ENCODE peak calls at places on chromosome 16, in four cellular contexts. B is HT1080; N is naive thymus-derived CD8-positive, alpha-beta T cell; G is midbrain. A is an unnamed sample.

GRCh38 chr16:68275611-68276191 is 11.4 kb downstream of the SLC7A6 start:
- DNase-seq in B (no peak), N (peak; percentile 28), G (no peak), A (no peak)

GRCh38 chr16:66198641-66199040 is 167.8 kb upstream of the CDH5 start:
- DNase-seq in B (no peak), N (no peak), G (no peak), A (no peak)

GRCh38 chr16:66906916-66907836 is 11.5 kb downstream of the CDH16 start:
- DNase-seq in B (no peak), N (no peak), G (no peak), A (no peak)

GRCh38 chr16:79648846-79649245 is 48.3 kb upstream of the MAF start:
- DNase-seq in B (no peak), N (no peak), G (no peak), A (no peak)

GRCh38 chr16:4625617-4626159 is 1.1 kb downstream of the MGRN1 start:
- DNase-seq in B (no peak), N (no peak), G (no peak), A (no peak)

GRCh38 chr16:24070851-24071250 is 185.3 kb upstream of the CACNG3 start:
- DNase-seq in B (peak; percentile 43), N (no peak), G (peak; percentile 4), A (no peak)

GRCh38 chr16:50279142-50279865 is 13.0 kb downstream of the ADCY7 start:
- DNase-seq in B (no peak), N (no peak), G (peak; percentile 22), A (peak; percentile 56)

GRCh38 chr16:89920723-89921122 is 2.1 kb downstream of the MC1R start:
- DNase-seq in B (no peak), N (no peak), G (no peak), A (no peak)

GRCh38 chr16:80986557-80986956 is 20.1 kb downstream of the CMC2 start:
- DNase-seq in B (no peak), N (no peak), G (no peak), A (no peak)

GRCh38 chr16:22699356-22699755 is 114.6 kb upstream of the HS3ST2 start:
- DNase-seq in B (no peak), N (no peak), G (no peak), A (no peak)

GRCh38 chr16:56824335-56824734 is 40.7 kb upstream of the SLC12A3 start:
- DNase-seq in B (peak; percentile 10), N (no peak), G (peak; percentile 56), A (no peak)

GRCh38 chr16:57394444-57394843 is 10.1 kb upstream of the CCL17 start:
- DNase-seq in B (no peak), N (no peak), G (no peak), A (no peak)

GRCh38 chr16:31475949-31476304 is 4.0 kb downstream of the TGFB1I1 start:
- DNase-seq in B (no peak), N (no peak), G (no peak), A (no peak)

GRCh38 chr16:74936902-74937560 is 47.9 kb downstream of the WDR59 start:
- DNase-seq in B (peak; percentile 21), N (no peak), G (no peak), A (no peak)

GRCh38 chr16:12543700-12544476 is 259.8 kb downstream of the CPPED1 start:
- DNase-seq in B (no peak), N (no peak), G (peak; percentile 14), A (no peak)

GRCh38 chr16:47310792-47311211 is 150.1 kb downstream of the ITFG1 start:
- DNase-seq in B (no peak), N (no peak), G (no peak), A (no peak)

GRCh38 chr16:47492428-47493357 is 31.6 kb downstream of the PHKB start:
- DNase-seq in B (no peak), N (no peak), G (peak; percentile 21), A (peak; percentile 40)

GRCh38 chr16:2825899-2826298 is 4.2 kb upstream of the ZG16B start:
- DNase-seq in B (no peak), N (no peak), G (no peak), A (no peak)

GRCh38 chr16:27326738-27327585 is 13.2 kb downstream of the IL4R start:
- DNase-seq in B (peak; percentile 96), N (no peak), G (peak; percentile 35), A (peak; percentile 29)

GRCh38 chr16:58658796-58659211 is 25.8 kb downstream of the SLC38A7 start:
- DNase-seq in B (no peak), N (no peak), G (no peak), A (no peak)

GRCh38 chr16:88014201-88014781 is 63.1 kb downstream of the BANP start:
- DNase-seq in B (peak; percentile 8), N (no peak), G (no peak), A (no peak)

A was measured in putamen.